ENCODE peak calls at places on chromosomes 13 and 19, in six cellular contexts. I is GM23248; C is CD8-positive, alpha-beta T cell; W is DND-41; X is right atrium auricular region; Z is CD8-positive, alpha-beta memory T cell. B is an unnamed sample.
A peak's percentile ranks its signal among the peaks of the same experiment; 100 is the strongest.

GRCh38 chr19:47495478-47496372 is 11.7 kb upstream of the KPTN start:
- DNase-seq in I (no peak), W (no peak), Z (no peak), C (no peak), X (no peak), B (no peak)

GRCh38 chr19:11198769-11199469 is 1.6 kb upstream of the KANK2 start:
- DNase-seq in I (no peak), W (no peak), Z (no peak), C (no peak), X (no peak), B (no peak)

GRCh38 chr13:38386421-38386820 is 36.8 kb downstream of the UFM1 start:
- DNase-seq in I (peak; percentile 63), Z (no peak), C (no peak), W (no peak), X (no peak), B (no peak)

GRCh38 chr13:72139192-72139591 is 272.2 kb upstream of the DACH1 start:
- DNase-seq in I (no peak), W (no peak), Z (no peak), X (no peak), C (no peak), B (no peak)

GRCh38 chr19:10416380-10417257 is 3.7 kb upstream of the PDE4A start:
- DNase-seq in X (peak; percentile 90), W (peak; percentile 69), Z (peak; percentile 100), C (peak; percentile 99), I (peak; percentile 93), B (peak; percentile 53)

GRCh38 chr19:6271251-6271650 is 8.5 kb downstream of the MLLT1 start:
- DNase-seq in X (no peak), W (no peak), Z (no peak), C (no peak), I (peak; percentile 67), B (no peak)

GRCh38 chr13:63614874-63615612 is 2199.4 kb upstream of the PCDH20 start:
- DNase-seq in W (no peak), Z (no peak), C (no peak), X (no peak), I (no peak), B (no peak)

GRCh38 chr13:33375421-33375820 is 89.9 kb upstream of the STARD13 start:
- DNase-seq in Z (no peak), W (no peak), X (no peak), I (no peak), C (no peak), B (no peak)

GRCh38 chr19:45402469-45403070 is 2.3 kb downstream of the PPP1R13L start:
- DNase-seq in I (peak; percentile 20), C (no peak), Z (no peak), W (no peak), X (peak; percentile 64), B (no peak)

GRCh38 chr19:41795031-41795461 is 1.3 kb upstream of the CEACAM3 start:
- DNase-seq in W (peak; percentile 66), X (no peak), I (peak; percentile 56), Z (peak; percentile 36), C (peak; percentile 29), B (no peak)

GRCh38 chr13:76293751-76294150 is 592.5 kb downstream of the KCTD12 start:
- DNase-seq in I (peak; percentile 34), W (no peak), Z (no peak), X (no peak), C (no peak), B (no peak)

GRCh38 chr19:48618278-48618915 is 581 bp downstream of the RPL18 start:
- DNase-seq in C (no peak), X (no peak), I (peak; percentile 43), Z (no peak), W (no peak), B (no peak)

GRCh38 chr13:112771877-112772538 is 82.2 kb downstream of the ATP11A start:
- DNase-seq in I (no peak), W (no peak), C (no peak), Z (no peak), X (no peak), B (no peak)

GRCh38 chr19:8517551-8518442 is 3.8 kb upstream of the ZNF414 start:
- DNase-seq in W (peak; percentile 55), X (no peak), C (peak; percentile 24), I (peak; percentile 81), Z (peak; percentile 47), B (no peak)

GRCh38 chr13:98221234-98221633 is 44.2 kb upstream of the RNF113B start:
- DNase-seq in X (no peak), Z (no peak), W (no peak), C (no peak), I (no peak), B (no peak)

GRCh38 chr13:98155475-98156111 is 12.7 kb downstream of the FARP1 start:
- DNase-seq in C (no peak), W (no peak), Z (no peak), I (peak; percentile 74), X (no peak), B (no peak)

GRCh38 chr13:74047925-74048324 is 86.3 kb downstream of the KLF12 start:
- DNase-seq in X (no peak), I (peak; percentile 24), W (no peak), Z (no peak), C (no peak), B (no peak)

GRCh38 chr13:95530178-95530577 is 22.3 kb upstream of the CLDN10 start:
- DNase-seq in Z (no peak), C (no peak), W (no peak), X (no peak), I (no peak), B (peak; percentile 27)

GRCh38 chr13:99421271-99421670 is 80.0 kb upstream of the TM9SF2 start:
- DNase-seq in Z (no peak), C (no peak), I (no peak), X (no peak), W (no peak), B (no peak)

GRCh38 chr13:99419591-99420243 is 81.6 kb upstream of the TM9SF2 start:
- DNase-seq in C (no peak), W (no peak), Z (no peak), X (no peak), I (no peak), B (no peak)

GRCh38 chr13:99421758-99422555 is 79.3 kb upstream of the TM9SF2 start:
- DNase-seq in Z (no peak), I (no peak), C (no peak), W (no peak), X (no peak), B (no peak)

GRCh38 chr13:99425485-99426341 is 75.6 kb upstream of the TM9SF2 start:
- DNase-seq in X (no peak), W (peak; percentile 88), C (no peak), I (no peak), Z (no peak), B (no peak)

GRCh38 chr13:99422556-99423220 is 78.6 kb upstream of the TM9SF2 start:
- DNase-seq in I (no peak), Z (no peak), W (no peak), X (no peak), C (no peak), B (no peak)
- H3K36me3 ChIP-seq in I (no peaks in the 10 kb centered on the region), Z (no peaks in the 10 kb centered on the region), W (no peaks in the 10 kb centered on the region), X (no peaks in the 10 kb centered on the region), C (no peaks in the 10 kb centered on the region), B (no peaks in the 10 kb centered on the region)

GRCh38 chr19:55068803-55069136 is 5.8 kb upstream of the RDH13 start:
- DNase-seq in Z (no peak), I (no peak), X (no peak), W (no peak), C (no peak), B (no peak)
- H3K4me3 ChIP-seq in Z (no peak overlapping the region), I (peak overlapping the region; percentile 53), X (peak overlapping the region; percentile 18), W (no peak overlapping the region), C (no peak overlapping the region), B (no peak overlapping the region)

GRCh38 chr19:40673377-40673776 is 17.1 kb downstream of the NUMBL start:
- DNase-seq in I (no peak), C (no peak), W (no peak), X (no peak), Z (no peak), B (no peak)

GRCh38 chr19:40674291-40674690 is 16.2 kb downstream of the NUMBL start:
- DNase-seq in Z (no peak), X (no peak), I (no peak), W (no peak), C (no peak), B (no peak)

GRCh38 chr19:40671404-40671803 is 19.0 kb downstream of the NUMBL start:
- DNase-seq in X (no peak), C (no peak), I (no peak), W (no peak), Z (no peak), B (peak; percentile 44)

GRCh38 chr19:40672038-40672437 is 18.4 kb downstream of the NUMBL start:
- DNase-seq in C (no peak), I (no peak), W (no peak), Z (no peak), X (no peak), B (no peak)

DNA sequence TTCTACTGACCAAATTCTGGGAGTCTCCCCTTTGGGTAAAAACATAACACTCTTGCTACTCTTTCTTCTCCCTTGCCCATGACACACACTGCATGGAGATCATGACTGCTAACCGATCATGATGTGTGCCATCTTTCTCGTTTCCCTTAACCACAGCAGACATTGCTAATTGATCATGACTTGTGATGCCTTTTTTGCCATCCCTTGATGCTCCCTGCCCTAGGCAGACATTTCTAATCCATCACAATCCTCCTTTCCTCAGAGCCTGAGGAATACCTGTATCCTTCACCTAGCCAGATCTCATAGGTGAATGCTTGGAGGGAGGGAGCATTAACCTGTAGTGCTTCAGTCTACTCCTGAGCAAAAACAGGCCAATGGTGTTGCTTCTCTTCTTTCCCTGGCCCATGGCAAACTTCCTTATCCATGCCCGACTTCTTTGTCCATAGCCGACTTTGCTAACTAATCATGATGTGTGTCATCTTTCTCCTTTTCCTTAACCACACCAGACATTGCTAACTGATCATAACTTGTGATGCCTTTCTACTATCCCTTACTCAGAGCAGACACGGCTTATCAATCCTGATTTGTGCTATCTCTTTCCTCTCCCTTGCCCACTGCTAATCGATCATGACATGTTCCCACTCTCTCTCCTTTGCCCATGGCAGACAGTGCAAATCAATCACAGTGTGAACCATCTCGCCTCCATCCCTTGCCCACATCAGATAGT is 17.7 kb downstream of the NUMBL start:
- DNase-seq in C (no peak), X (no peak), I (no peak), Z (no peak), W (no peak), B (no peak)
- H3K36me3 ChIP-seq in C (no peaks in the 10 kb centered on the region), X (peaks cover 88% of the 10 kb centered on the region), I (peaks cover 68% of the 10 kb centered on the region), Z (no peaks in the 10 kb centered on the region), W (peaks cover 58% of the 10 kb centered on the region), B (peaks cover 69% of the 10 kb centered on the region)

DNA sequence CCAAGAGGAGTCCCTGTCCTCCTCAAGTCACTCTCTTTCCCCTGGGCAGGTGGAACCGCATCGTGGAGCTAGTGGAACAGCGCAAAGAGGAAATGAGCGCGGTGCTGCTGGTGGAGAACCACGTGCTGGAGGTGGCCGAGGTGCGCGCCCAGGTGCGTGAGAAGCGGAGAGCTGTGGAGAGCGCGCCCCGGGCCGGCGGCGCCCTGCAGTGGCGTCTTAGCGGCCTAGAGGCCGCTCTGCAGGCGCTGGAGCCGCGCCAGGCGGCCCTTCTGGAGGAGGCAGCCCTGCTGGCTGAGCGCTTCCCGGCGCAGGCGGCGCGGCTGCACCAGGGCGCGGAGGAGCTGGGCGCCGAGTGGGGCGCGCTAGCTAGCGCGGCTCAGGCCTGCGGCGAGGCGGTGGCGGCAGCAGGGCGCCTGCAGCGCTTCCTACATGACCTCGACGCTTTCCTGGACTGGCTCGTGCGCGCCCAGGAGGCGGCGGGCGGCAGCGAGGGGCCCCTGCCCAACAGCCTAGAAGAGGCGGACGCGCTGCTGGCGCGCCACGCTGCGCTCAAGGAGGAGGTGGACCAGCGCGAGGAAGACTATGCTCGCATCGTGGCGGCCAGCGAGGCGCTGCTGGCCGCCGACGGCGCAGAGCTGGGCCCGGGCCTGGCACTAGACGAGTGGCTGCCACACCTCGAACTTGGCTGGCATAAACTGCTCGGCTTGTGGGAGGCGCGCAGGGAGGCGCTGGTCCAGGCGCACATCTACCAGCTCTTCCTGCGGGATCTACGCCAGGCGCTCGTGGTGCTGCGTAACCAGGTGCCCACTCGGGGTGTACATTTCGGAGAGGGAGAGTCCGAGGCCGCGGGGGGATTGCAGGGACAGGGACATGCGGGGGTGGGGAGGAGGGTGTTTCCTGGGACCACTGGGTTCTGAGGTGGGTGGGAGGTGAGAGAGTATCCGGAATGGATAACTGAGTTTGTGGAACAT is 52.8 kb downstream of the SPTBN4 start:
- DNase-seq in X (no peak), C (no peak), I (peak; percentile 61), Z (no peak), W (no peak), B (no peak)
- H3K4me3 ChIP-seq in X (no peak overlapping the region), C (no peak overlapping the region), I (no peak overlapping the region), Z (no peak overlapping the region), W (no peak overlapping the region), B (no peak overlapping the region)

B was measured in gastrocnemius medialis.